ENCODE peak calls at places on chromosomes 5 and 9, in four cellular contexts. R, M, Q and P are unnamed samples.

GRCh38 chr5:89418821-89419085 is 535.8 kb upstream of the MEF2C start:
- DNase-seq in Q (no peak), R (no peak), M (no peak), P (no peak)

GRCh38 chr5:157263586-157264090 is 2.3 kb upstream of the CYFIP2 start:
- DNase-seq in R (no peak), M (no peak), Q (no peak), P (no peak)

GRCh38 chr5:31632460-31632859 is 6.5 kb upstream of the PDZD2 start:
- DNase-seq in Q (no peak), R (no peak), M (no peak), P (no peak)

GRCh38 chr9:116704470-116704869 is 17.4 kb downstream of the TRIM32 start:
- DNase-seq in Q (no peak), M (no peak), R (no peak), P (no peak)

GRCh38 chr5:177366528-177367322 is 9.0 kb downstream of the RGS14 start:
- DNase-seq in R (peak; percentile 9), Q (no peak), M (no peak), P (peak; percentile 97)

GRCh38 chr5:140840978-140841962 is at the start of gene PCDHA8:
- DNase-seq in Q (no peak), R (no peak), M (no peak), P (no peak)

GRCh38 chr5:116448869-116449453 is 125.7 kb downstream of the SEMA6A start:
- DNase-seq in M (no peak), R (no peak), Q (no peak), P (no peak)

GRCh38 chr5:148436029-148436428 is 52.3 kb downstream of the FBXO38 start:
- DNase-seq in M (no peak), Q (no peak), R (no peak), P (no peak)

GRCh38 chr5:132060501-132061161 is at the start of gene IL3:
- DNase-seq in Q (no peak), M (no peak), R (no peak), P (no peak)